ENCODE peak calls at places on chromosomes 2 and 18, in four cellular contexts. H is heart right ventricle, V is ovary, L is heart left ventricle. A is an unnamed sample.

GRCh38 chr18:2540575-2540974 is 30.7 kb downstream of the METTL4 start:
- DNase-seq in H (no peak), L (no peak), V (no peak), A (no peak)

GRCh38 chr2:96819101-96819875 is 3.2 kb downstream of the CNNM3 start:
- DNase-seq in H (no peak), L (no peak), V (no peak), A (peak)

GRCh38 chr2:225637199-225637598 is 237.7 kb downstream of the NYAP2 start:
- DNase-seq in H (no peak), L (no peak), V (no peak), A (peak)

GRCh38 chr2:111671426-111672150 is 212.4 kb downstream of the ANAPC1 start:
- DNase-seq in H (peak), V (no peak), L (peak), A (no peak)

GRCh38 chr2:16112972-16113560 is 172.7 kb downstream of the MYCN start:
- DNase-seq in V (no peak), H (no peak), L (no peak), A (no peak)

GRCh38 chr18:27604583-27604982 is 419.5 kb upstream of the CHST9 start:
- DNase-seq in H (no peak), L (no peak), V (no peak), A (no peak)

GRCh38 chr2:132677661-132678060 is 7.7 kb upstream of the LYPD1 start:
- DNase-seq in V (no peak), L (no peak), H (no peak), A (no peak)

GRCh38 chr2:54079331-54079730 is 36.1 kb upstream of the ACYP2 start:
- DNase-seq in H (no peak), L (no peak), V (no peak), A (no peak)

GRCh38 chr2:68861330-68861729 is 9.9 kb downstream of the BMP10 start:
- DNase-seq in V (no peak), H (no peak), L (no peak), A (no peak)

GRCh38 chr2:8191427-8191826 is 490.4 kb upstream of the ID2 start:
- DNase-seq in L (no peak), V (no peak), H (no peak), A (no peak)

GRCh38 chr2:231717281-231718180 is 9.2 kb downstream of the PTMA start:
- DNase-seq in V (no peak), H (no peak), L (no peak), A (no peak)

GRCh38 chr2:118056165-118056534 is 32.1 kb upstream of the INSIG2 start:
- DNase-seq in V (no peak), L (no peak), H (no peak), A (no peak)

GRCh38 chr2:152558174-152559091 is 158.8 kb downstream of the PRPF40A start:
- DNase-seq in L (no peak), H (no peak), V (no peak), A (no peak)

GRCh38 chr2:141027221-141027620 is 1103.6 kb downstream of the LRP1B start:
- DNase-seq in H (no peak), V (no peak), L (no peak), A (no peak)

GRCh38 chr2:217905395-217905794 is 97.4 kb downstream of the TNS1 start:
- DNase-seq in V (peak), H (peak), L (peak), A (no peak)

GRCh38 chr2:134083548-134083947 is 170.3 kb upstream of the MGAT5 start:
- DNase-seq in H (no peak), V (no peak), L (no peak), A (no peak)

GRCh38 chr2:46669996-46670793 is 190.8 kb downstream of the TMEM247 start:
- DNase-seq in V (no peak), H (no peak), L (no peak), A (no peak)

GRCh38 chr2:239277401-239278085 is 123.3 kb downstream of the HDAC4 start:
- DNase-seq in L (no peak), H (no peak), V (no peak), A (peak)

GRCh38 chr2:162041465-162041864 is 32.5 kb downstream of the DPP4 start:
- DNase-seq in L (no peak), V (no peak), H (no peak), A (no peak)

GRCh38 chr18:26544459-26544858 is 3.9 kb downstream of the KCTD1 start:
- DNase-seq in H (no peak), V (no peak), L (no peak), A (no peak)
- H3K4me3 ChIP-seq in H (no peak), V (no peak), L (no peak), A (peak)

GRCh38 chr2:205936446-205936845 is 149.5 kb downstream of the INO80D start:
- DNase-seq in H (no peak), L (no peak), V (no peak), A (no peak)

GRCh38 chr2:205931388-205931787 is 154.6 kb downstream of the INO80D start:
- DNase-seq in L (no peak), H (no peak), V (no peak), A (no peak)

GRCh38 chr2:205930209-205930608 is 155.8 kb downstream of the INO80D start:
- DNase-seq in L (no peak), V (no peak), H (peak), A (no peak)

GRCh38 chr2:205937193-205937592 is 148.8 kb downstream of the INO80D start:
- DNase-seq in V (no peak), L (no peak), H (no peak), A (no peak)

DNA sequence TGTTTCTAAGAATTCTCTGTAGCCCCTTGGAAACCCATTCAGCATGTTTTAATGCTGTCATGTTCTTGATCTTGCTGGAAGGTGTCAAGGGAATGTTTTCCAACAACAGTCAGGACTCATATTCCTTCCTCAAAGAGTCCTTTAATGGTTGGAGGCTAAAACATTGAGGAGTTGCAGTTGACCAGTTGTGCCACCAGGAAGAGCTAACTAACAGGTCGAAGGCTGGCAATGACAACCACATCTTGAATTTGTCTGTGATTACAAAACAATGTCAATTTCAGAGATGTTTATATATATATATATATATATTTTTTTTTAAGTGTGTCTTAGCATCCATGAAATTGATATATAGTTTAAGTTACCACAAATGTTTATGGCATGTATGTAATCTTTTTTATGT is 151.5 kb downstream of the INO80D start:
- DNase-seq in V (no peak), H (no peak), L (no peak), A (no peak)
- TF ChIP-seq CTCF in V (no peak), H (no peak), L (no peak), A (no peak)

GRCh38 chr2:185279999-185280398 is 458.6 kb upstream of the FSIP2 start:
- DNase-seq in V (no peak), L (no peak), H (no peak), A (no peak)
- H3K27ac ChIP-seq in V (no peak), L (no peak), H (no peak), A (no peak)

GRCh38 chr2:207183506-207183905 is 17.8 kb upstream of the KLF7 start:
- DNase-seq in L (no peak), V (no peak), H (no peak), A (no peak)

GRCh38 chr2:207182916-207183315 is 17.2 kb upstream of the KLF7 start:
- DNase-seq in V (no peak), L (no peak), H (no peak), A (no peak)

GRCh38 chr2:207184348-207184747 is 18.6 kb upstream of the KLF7 start:
- DNase-seq in L (no peak), H (no peak), V (no peak), A (no peak)

GRCh38 chr2:207181526-207182274 is 16.0 kb upstream of the KLF7 start:
- DNase-seq in H (no peak), L (no peak), V (no peak), A (no peak)

DNA sequence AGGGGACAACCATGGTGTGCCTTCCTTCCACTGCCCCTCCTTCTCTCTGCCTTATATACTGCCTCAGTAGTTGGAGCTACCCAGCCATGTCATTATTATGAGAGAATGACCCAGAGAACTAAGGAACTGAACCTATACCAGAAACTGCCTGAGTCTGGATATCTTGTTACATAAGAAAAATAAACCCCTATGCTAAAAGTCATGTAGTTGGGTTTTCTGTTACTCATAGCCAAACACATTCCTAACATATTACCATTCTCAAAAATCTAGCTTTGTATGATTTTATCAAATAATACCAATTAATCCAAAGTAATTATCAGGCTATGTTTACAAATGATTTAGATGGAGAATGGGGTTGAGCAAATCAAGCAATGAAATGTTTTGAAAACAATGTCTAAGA is 15.0 kb upstream of the KLF7 start:
- DNase-seq in L (no peak), H (no peak), V (no peak), A (no peak)
- H3K4me3 ChIP-seq in L (no peak), H (no peak), V (no peak), A (no peak)

GRCh38 chr2:101983928-101984327 is 7.8 kb upstream of the IL1R2 start:
- DNase-seq in V (no peak), L (no peak), H (no peak), A (no peak)
- TF ChIP-seq CTCF in V (no peak), L (peak), H (no peak), A (no peak)

GRCh38 chr2:188523901-188524300 is 232.2 kb downstream of the GULP1 start:
- DNase-seq in L (no peak), H (no peak), V (no peak), A (no peak)
- H3K27ac ChIP-seq in L (no peak), H (no peak), V (no peak), A (no peak)

GRCh38 chr2:189679224-189679623 is 4.8 kb downstream of the ANKAR start:
- DNase-seq in V (no peak), H (no peak), L (no peak), A (no peak)
- H3K4me3 ChIP-seq in V (no peak), H (no peak), L (no peak), A (no peak)

GRCh38 chr2:55961318-55961911 is 37.8 kb upstream of the EFEMP1 start:
- DNase-seq in H (peak), V (no peak), L (no peak), A (no peak)
- TF ChIP-seq CTCF in H (peak), V (peak), L (peak), A (peak)

DNA sequence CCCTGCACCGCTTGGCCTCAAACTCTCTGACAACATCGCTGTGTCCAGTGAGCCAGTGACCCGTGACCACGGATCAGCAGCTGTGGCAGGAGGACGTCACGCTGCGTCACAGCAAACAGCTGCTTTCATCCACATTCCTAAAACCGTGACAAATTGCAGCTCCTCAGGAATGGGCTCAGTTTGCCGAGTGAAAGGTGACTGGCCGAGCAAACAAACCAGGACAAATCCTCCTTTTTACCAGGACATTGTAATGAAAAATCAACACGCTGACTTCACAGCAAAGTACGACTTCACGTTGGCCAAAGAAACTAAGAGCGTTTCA is 57.6 kb downstream of the PXDN start:
- DNase-seq in V (no peak), H (no peak), L (no peak), A (no peak)
- H3K27ac ChIP-seq in V (no peak), H (no peak), L (no peak), A (no peak)

GRCh38 chr2:182447843-182448242 is 21.0 kb upstream of the PDE1A start:
- DNase-seq in L (no peak), V (no peak), H (no peak), A (no peak)

GRCh38 chr2:182444806-182445205 is 18.0 kb upstream of the PDE1A start:
- DNase-seq in L (no peak), H (no peak), V (no peak), A (no peak)

GRCh38 chr2:182445566-182445965 is 18.7 kb upstream of the PDE1A start:
- DNase-seq in V (no peak), H (no peak), L (no peak), A (no peak)

GRCh38 chr2:182447163-182447562 is 20.3 kb upstream of the PDE1A start:
- DNase-seq in V (no peak), H (no peak), L (no peak), A (no peak)

DNA sequence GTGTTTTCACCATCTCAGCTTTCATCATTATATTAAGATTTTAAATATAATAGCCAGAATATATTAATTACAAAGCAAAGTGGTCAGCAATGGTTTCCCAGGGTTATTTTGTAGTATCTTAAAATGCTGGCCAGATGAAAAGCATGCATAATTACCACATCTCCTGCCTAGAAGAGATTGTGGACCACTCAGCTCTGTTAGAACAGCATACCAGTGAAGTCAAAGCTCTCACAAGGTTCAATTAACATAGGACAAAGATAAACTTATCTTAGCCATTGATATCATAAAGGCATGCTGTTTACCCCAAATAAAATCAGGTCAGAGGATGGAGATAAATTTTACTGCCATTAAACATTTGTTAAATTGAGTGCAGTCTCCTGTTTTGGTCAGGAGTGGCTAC is 19.3 kb upstream of the PDE1A start:
- DNase-seq in H (no peak), L (no peak), V (no peak), A (no peak)
- H3K4me3 ChIP-seq in H (no peak), L (no peak), V (no peak), A (no peak)

A was measured in pancreas.